ENCODE peak calls at places on chromosome 22, in seven cellular contexts. One of them, this sample, is unnamed.

GRCh38 chr22:27991586-27992293 is 72.7 kb upstream of the PITPNB start:
- DNase-seq in IMR-90: no peak
- DNase-seq in coronary artery: peak
- DNase-seq in epithelial cell of esophagus: no peak
- DNase-seq in progenitor cell of endocrine pancreas: no peak
- DNase-seq in cardiac fibroblast: no peak
- DNase-seq in type B pancreatic cell: no peak
- DNase-seq in this sample: no peak

GRCh38 chr22:35589071-35589735 is 27.9 kb downstream of the MB start:
- DNase-seq in cardiac fibroblast: peak
- DNase-seq in progenitor cell of endocrine pancreas: no peak
- DNase-seq in epithelial cell of esophagus: peak
- DNase-seq in coronary artery: no peak
- DNase-seq in IMR-90: peak
- DNase-seq in type B pancreatic cell: no peak
- DNase-seq in this sample: peak

GRCh38 chr22:35752833-35753189 is 35.1 kb downstream of the APOL5 start:
- DNase-seq in IMR-90: no peak
- DNase-seq in coronary artery: no peak
- DNase-seq in type B pancreatic cell: no peak
- DNase-seq in progenitor cell of endocrine pancreas: no peak
- DNase-seq in epithelial cell of esophagus: no peak
- DNase-seq in cardiac fibroblast: no peak
- DNase-seq in this sample: no peak

GRCh38 chr22:40065981-40066380 is 71.2 kb downstream of the FAM83F start:
- DNase-seq in IMR-90: no peak
- DNase-seq in cardiac fibroblast: no peak
- DNase-seq in epithelial cell of esophagus: no peak
- DNase-seq in coronary artery: no peak
- DNase-seq in progenitor cell of endocrine pancreas: no peak
- DNase-seq in type B pancreatic cell: no peak
- DNase-seq in this sample: no peak

GRCh38 chr22:50581950-50582561 is 593 bp downstream of the CHKB start:
- DNase-seq in coronary artery: no peak
- DNase-seq in type B pancreatic cell: no peak
- DNase-seq in progenitor cell of endocrine pancreas: no peak
- DNase-seq in IMR-90: no peak
- DNase-seq in epithelial cell of esophagus: peak
- DNase-seq in cardiac fibroblast: peak
- DNase-seq in this sample: peak

GRCh38 chr22:23037429-23038333 is 32.6 kb upstream of the GNAZ start:
- DNase-seq in epithelial cell of esophagus: no peak
- DNase-seq in type B pancreatic cell: no peak
- DNase-seq in IMR-90: no peak
- DNase-seq in coronary artery: no peak
- DNase-seq in progenitor cell of endocrine pancreas: no peak
- DNase-seq in cardiac fibroblast: no peak
- DNase-seq in this sample: no peak

GRCh38 chr22:35506259-35506570 is 34.4 kb upstream of the RASD2 start:
- DNase-seq in cardiac fibroblast: no peak
- DNase-seq in type B pancreatic cell: no peak
- DNase-seq in progenitor cell of endocrine pancreas: no peak
- DNase-seq in epithelial cell of esophagus: peak
- DNase-seq in coronary artery: no peak
- DNase-seq in IMR-90: peak
- DNase-seq in this sample: peak

GRCh38 chr22:41925783-41926460 is 684 bp downstream of the TNFRSF13C start:
- DNase-seq in cardiac fibroblast: peak
- DNase-seq in coronary artery: no peak
- DNase-seq in epithelial cell of esophagus: peak
- DNase-seq in type B pancreatic cell: peak
- DNase-seq in progenitor cell of endocrine pancreas: peak
- DNase-seq in IMR-90: peak
- DNase-seq in this sample: peak

GRCh38 chr22:17774206-17774927 is at the start of gene BID:
- DNase-seq in epithelial cell of esophagus: peak
- DNase-seq in cardiac fibroblast: no peak
- DNase-seq in coronary artery: no peak
- DNase-seq in IMR-90: peak
- DNase-seq in type B pancreatic cell: peak
- DNase-seq in progenitor cell of endocrine pancreas: peak
- DNase-seq in this sample: peak

GRCh38 chr22:37560682-37561208 is 465 bp downstream of the CDC42EP1 start:
- DNase-seq in epithelial cell of esophagus: no peak
- DNase-seq in type B pancreatic cell: no peak
- DNase-seq in cardiac fibroblast: peak
- DNase-seq in progenitor cell of endocrine pancreas: peak
- DNase-seq in coronary artery: peak
- DNase-seq in IMR-90: peak
- DNase-seq in this sample: peak

GRCh38 chr22:28229566-28230483 is 310.8 kb upstream of the PITPNB start:
- DNase-seq in IMR-90: peak
- DNase-seq in progenitor cell of endocrine pancreas: no peak
- DNase-seq in epithelial cell of esophagus: no peak
- DNase-seq in type B pancreatic cell: no peak
- DNase-seq in cardiac fibroblast: peak
- DNase-seq in coronary artery: no peak
- DNase-seq in this sample: no peak

GRCh38 chr22:50063589-50064393 is 5.7 kb upstream of the TTLL8 start:
- DNase-seq in coronary artery: no peak
- DNase-seq in epithelial cell of esophagus: no peak
- DNase-seq in progenitor cell of endocrine pancreas: no peak
- DNase-seq in cardiac fibroblast: no peak
- DNase-seq in IMR-90: no peak
- DNase-seq in type B pancreatic cell: no peak
- DNase-seq in this sample: no peak

GRCh38 chr22:38067028-38067415 is 9.8 kb downstream of the PICK1 start:
- DNase-seq in cardiac fibroblast: no peak
- DNase-seq in IMR-90: no peak
- DNase-seq in type B pancreatic cell: no peak
- DNase-seq in progenitor cell of endocrine pancreas: no peak
- DNase-seq in epithelial cell of esophagus: no peak
- DNase-seq in coronary artery: no peak
- DNase-seq in this sample: no peak

GRCh38 chr22:37748659-37749058 is 51.8 kb downstream of the TRIOBP start:
- DNase-seq in IMR-90: no peak
- DNase-seq in cardiac fibroblast: no peak
- DNase-seq in progenitor cell of endocrine pancreas: no peak
- DNase-seq in epithelial cell of esophagus: no peak
- DNase-seq in coronary artery: no peak
- DNase-seq in type B pancreatic cell: no peak
- DNase-seq in this sample: no peak

GRCh38 chr22:49880281-49880680 is 26.6 kb downstream of the ZBED4 start:
- DNase-seq in progenitor cell of endocrine pancreas: no peak
- DNase-seq in coronary artery: no peak
- DNase-seq in cardiac fibroblast: no peak
- DNase-seq in epithelial cell of esophagus: no peak
- DNase-seq in type B pancreatic cell: no peak
- DNase-seq in IMR-90: no peak
- DNase-seq in this sample: no peak

GRCh38 chr22:28582806-28583205 is 96.8 kb downstream of the TTC28 start:
- DNase-seq in epithelial cell of esophagus: no peak
- DNase-seq in IMR-90: peak
- DNase-seq in type B pancreatic cell: no peak
- DNase-seq in progenitor cell of endocrine pancreas: no peak
- DNase-seq in cardiac fibroblast: peak
- DNase-seq in coronary artery: no peak
- DNase-seq in this sample: peak

GRCh38 chr22:25774575-25775026 is 32.6 kb downstream of the MYO18B start:
- DNase-seq in progenitor cell of endocrine pancreas: peak
- DNase-seq in coronary artery: no peak
- DNase-seq in type B pancreatic cell: no peak
- DNase-seq in epithelial cell of esophagus: no peak
- DNase-seq in cardiac fibroblast: no peak
- DNase-seq in IMR-90: no peak
- DNase-seq in this sample: no peak

GRCh38 chr22:41181349-41182241 is 23.5 kb upstream of the L3MBTL2 start:
- DNase-seq in progenitor cell of endocrine pancreas: no peak
- DNase-seq in cardiac fibroblast: peak
- DNase-seq in coronary artery: no peak
- DNase-seq in IMR-90: peak
- DNase-seq in epithelial cell of esophagus: peak
- DNase-seq in type B pancreatic cell: peak
- DNase-seq in this sample: peak

DNA sequence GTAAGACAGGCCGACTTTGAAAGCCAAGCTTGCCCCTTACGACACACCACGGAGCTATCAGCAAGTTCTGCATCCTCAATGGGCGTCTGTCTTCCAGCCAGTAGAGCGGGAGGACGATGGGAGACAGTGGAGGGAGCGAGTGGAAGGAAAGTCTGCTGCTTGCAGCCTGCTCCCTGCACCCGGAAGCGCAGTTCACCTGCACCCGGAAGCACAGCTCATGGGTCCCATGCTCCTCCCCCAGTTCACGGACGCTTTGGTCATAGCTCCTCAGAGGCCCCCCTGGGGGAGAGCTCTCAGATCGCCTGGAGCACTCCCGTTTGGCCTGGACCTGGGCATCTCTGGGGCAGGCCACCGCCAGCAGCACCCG is 51.3 kb downstream of the FBLN1 start:
- DNase-seq in IMR-90: no peak
- DNase-seq in cardiac fibroblast: no peak
- DNase-seq in epithelial cell of esophagus: no peak
- DNase-seq in coronary artery: no peak
- DNase-seq in type B pancreatic cell: no peak
- DNase-seq in progenitor cell of endocrine pancreas: no peak
- DNase-seq in this sample: no peak
- TF ChIP-seq CTCF in IMR-90: no peak
- TF ChIP-seq CTCF in cardiac fibroblast: no peak
- TF ChIP-seq CTCF in epithelial cell of esophagus: no peak
- TF ChIP-seq CTCF in coronary artery: no peak
- TF ChIP-seq CTCF in type B pancreatic cell: peak
- TF ChIP-seq CTCF in progenitor cell of endocrine pancreas: no peak
- TF ChIP-seq CTCF in this sample: no peak

GRCh38 chr22:32775957-32776356 is 25.5 kb upstream of the TIMP3 start:
- DNase-seq in cardiac fibroblast: no peak
- DNase-seq in progenitor cell of endocrine pancreas: no peak
- DNase-seq in type B pancreatic cell: no peak
- DNase-seq in epithelial cell of esophagus: no peak
- DNase-seq in IMR-90: no peak
- DNase-seq in coronary artery: no peak
- DNase-seq in this sample: peak
- TF ChIP-seq CTCF in cardiac fibroblast: peak
- TF ChIP-seq CTCF in progenitor cell of endocrine pancreas: peak
- TF ChIP-seq CTCF in type B pancreatic cell: peak
- TF ChIP-seq CTCF in epithelial cell of esophagus: peak
- TF ChIP-seq CTCF in IMR-90: peak
- TF ChIP-seq CTCF in coronary artery: no peak
- TF ChIP-seq CTCF in this sample: peak

GRCh38 chr22:30245985-30246901 is at the start of gene LIF:
- DNase-seq in progenitor cell of endocrine pancreas: peak
- DNase-seq in coronary artery: no peak
- DNase-seq in epithelial cell of esophagus: peak
- DNase-seq in cardiac fibroblast: peak
- DNase-seq in IMR-90: peak
- DNase-seq in type B pancreatic cell: no peak
- DNase-seq in this sample: peak
- TF ChIP-seq CTCF in progenitor cell of endocrine pancreas: peak
- TF ChIP-seq CTCF in coronary artery: no peak
- TF ChIP-seq CTCF in epithelial cell of esophagus: no peak
- TF ChIP-seq CTCF in cardiac fibroblast: no peak
- TF ChIP-seq CTCF in IMR-90: peak
- TF ChIP-seq CTCF in type B pancreatic cell: peak
- TF ChIP-seq CTCF in this sample: peak

GRCh38 chr22:48488611-48489456 is 1338.8 kb downstream of the BRD1 start:
- DNase-seq in epithelial cell of esophagus: no peak
- DNase-seq in coronary artery: no peak
- DNase-seq in type B pancreatic cell: peak
- DNase-seq in IMR-90: no peak
- DNase-seq in cardiac fibroblast: no peak
- DNase-seq in progenitor cell of endocrine pancreas: no peak
- DNase-seq in this sample: no peak
- TF ChIP-seq CTCF in epithelial cell of esophagus: no peak
- TF ChIP-seq CTCF in coronary artery: no peak
- TF ChIP-seq CTCF in type B pancreatic cell: peak
- TF ChIP-seq CTCF in IMR-90: no peak
- TF ChIP-seq CTCF in cardiac fibroblast: no peak
- TF ChIP-seq CTCF in progenitor cell of endocrine pancreas: no peak
- TF ChIP-seq CTCF in this sample: no peak

GRCh38 chr22:43884600-43885318 is 7.1 kb downstream of the PNPLA5 start:
- DNase-seq in IMR-90: peak
- DNase-seq in cardiac fibroblast: peak
- DNase-seq in progenitor cell of endocrine pancreas: peak
- DNase-seq in coronary artery: no peak
- DNase-seq in type B pancreatic cell: no peak
- DNase-seq in epithelial cell of esophagus: peak
- DNase-seq in this sample: peak
- TF ChIP-seq CTCF in IMR-90: peak
- TF ChIP-seq CTCF in cardiac fibroblast: peak
- TF ChIP-seq CTCF in progenitor cell of endocrine pancreas: peak
- TF ChIP-seq CTCF in coronary artery: peak
- TF ChIP-seq CTCF in type B pancreatic cell: peak
- TF ChIP-seq CTCF in epithelial cell of esophagus: peak
- TF ChIP-seq CTCF in this sample: peak

DNA sequence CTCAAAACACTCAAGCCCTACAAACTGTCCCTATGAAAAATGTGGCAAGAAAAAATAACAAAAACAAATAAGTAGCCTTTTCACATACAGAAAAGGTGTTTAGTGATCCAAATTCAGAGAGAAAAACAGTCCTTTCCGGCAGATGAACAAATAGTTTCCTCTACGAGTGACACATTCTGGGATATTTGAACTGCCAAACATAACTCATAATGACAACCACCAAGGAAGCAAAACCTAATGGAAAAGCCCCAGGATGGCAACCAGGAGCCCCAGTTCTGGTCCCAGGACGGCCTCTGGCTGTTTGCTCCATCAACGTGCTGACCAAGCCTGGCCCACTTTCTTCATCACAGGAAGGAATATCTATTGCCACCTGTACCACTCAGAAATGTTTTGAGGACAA is 6.0 kb downstream of the PACSIN2 start:
- DNase-seq in coronary artery: no peak
- DNase-seq in progenitor cell of endocrine pancreas: no peak
- DNase-seq in IMR-90: no peak
- DNase-seq in epithelial cell of esophagus: no peak
- DNase-seq in cardiac fibroblast: no peak
- DNase-seq in type B pancreatic cell: no peak
- DNase-seq in this sample: no peak
- TF ChIP-seq CTCF in coronary artery: no peak
- TF ChIP-seq CTCF in progenitor cell of endocrine pancreas: no peak
- TF ChIP-seq CTCF in IMR-90: no peak
- TF ChIP-seq CTCF in epithelial cell of esophagus: no peak
- TF ChIP-seq CTCF in cardiac fibroblast: no peak
- TF ChIP-seq CTCF in type B pancreatic cell: no peak
- TF ChIP-seq CTCF in this sample: no peak

This sample was measured in MCF 10A.